ENCODE peak calls at places on chromosomes 6 and 20, in four cellular contexts. L is T1000, A is iPS-NIHi11, P is ELF-1. D is an unnamed sample.

GRCh38 chr6:11992086-11992485 is 20.0 kb upstream of the HIVEP1 start:
- DNase-seq in A (no peak), L (no peak), P (no peak), D (no peak)

GRCh38 chr6:170087946-170088348 is 202.9 kb downstream of the DLL1 start:
- DNase-seq in P (peak; percentile 25), L (no peak), A (no peak), D (no peak)

GRCh38 chr6:41939848-41940758 is 1.5 kb downstream of the CCND3 start:
- DNase-seq in A (no peak), P (peak; percentile 39), L (no peak), D (peak; percentile 53)

GRCh38 chr6:81725127-81725526 is 27.4 kb downstream of the TENT5A start:
- DNase-seq in P (no peak), L (no peak), A (no peak), D (no peak)

GRCh38 chr6:31405996-31406395 is 2.6 kb downstream of the MICA start:
- DNase-seq in P (no peak), A (no peak), L (no peak), D (no peak)

GRCh38 chr6:5956939-5957338 is 49.8 kb downstream of the NRN1 start:
- DNase-seq in P (peak; percentile 81), L (no peak), A (no peak), D (no peak)

GRCh38 chr6:26501482-26501986 is 1.4 kb downstream of the BTN1A1 start:
- DNase-seq in L (no peak), A (peak; percentile 44), P (peak; percentile 56), D (peak; percentile 8)

GRCh38 chr20:2451939-2452732 is 18.5 kb downstream of the SNRPB start:
- DNase-seq in A (peak; percentile 83), P (peak; percentile 83), L (peak; percentile 37), D (peak; percentile 87)

GRCh38 chr20:48697845-48698491 is 129.8 kb downstream of the PREX1 start:
- DNase-seq in L (peak; percentile 67), P (no peak), A (peak; percentile 54), D (peak; percentile 89)

GRCh38 chr6:140544431-140544830 is 1170.0 kb upstream of the CITED2 start:
- DNase-seq in A (no peak), L (no peak), P (no peak), D (no peak)

GRCh38 chr6:6494677-6495076 is 93.8 kb upstream of the LY86 start:
- DNase-seq in A (peak; percentile 76), L (no peak), P (peak; percentile 55), D (no peak)

GRCh38 chr6:43972179-43972914 is 154.9 kb downstream of the MRPL14 start:
- DNase-seq in L (no peak), P (no peak), A (no peak), D (no peak)